ENCODE peak calls at places on chromosomes 3 and 15, in ten cellular contexts. One of them, this sample, is unnamed.

GRCh38 chr15:75368689-75369239 is 357 bp upstream of the MAN2C1 start:
- DNase-seq in osteoblast: peak; percentile 27
- DNase-seq in H9: no peak
- DNase-seq in fibroblast of lung: peak; percentile 19
- DNase-seq in GM23338: no peak
- DNase-seq in hepatocyte: no peak
- DNase-seq in mammary epithelial cell: no peak
- DNase-seq in GM23248: peak; percentile 68
- DNase-seq in neural progenitor cell: no peak
- DNase-seq in MM.1S: no peak
- DNase-seq in this sample: peak; percentile 10

GRCh38 chr3:53570709-53571108 is 76.3 kb downstream of the CACNA1D start:
- DNase-seq in osteoblast: no peak
- DNase-seq in H9: no peak
- DNase-seq in fibroblast of lung: peak; percentile 36
- DNase-seq in GM23338: no peak
- DNase-seq in hepatocyte: peak; percentile 54
- DNase-seq in mammary epithelial cell: peak; percentile 75
- DNase-seq in GM23248: peak; percentile 43
- DNase-seq in neural progenitor cell: no peak
- DNase-seq in MM.1S: no peak
- DNase-seq in this sample: peak; percentile 11

GRCh38 chr3:44048196-44048924 is 193.3 kb upstream of the TOPAZ1 start:
- DNase-seq in osteoblast: peak; percentile 50
- DNase-seq in H9: no peak
- DNase-seq in fibroblast of lung: peak; percentile 69
- DNase-seq in GM23338: peak; percentile 46
- DNase-seq in hepatocyte: no peak
- DNase-seq in mammary epithelial cell: peak; percentile 58
- DNase-seq in GM23248: no peak
- DNase-seq in neural progenitor cell: no peak
- DNase-seq in MM.1S: no peak
- DNase-seq in this sample: peak; percentile 58

GRCh38 chr15:101684384-101684783 is 32.2 kb upstream of the TM2D3 start:
- DNase-seq in osteoblast: peak; percentile 30
- DNase-seq in H9: no peak
- DNase-seq in fibroblast of lung: peak; percentile 89
- DNase-seq in GM23338: no peak
- DNase-seq in hepatocyte: peak; percentile 69
- DNase-seq in mammary epithelial cell: peak; percentile 94
- DNase-seq in GM23248: peak; percentile 91
- DNase-seq in neural progenitor cell: no peak
- DNase-seq in MM.1S: no peak
- DNase-seq in this sample: peak; percentile 85

GRCh38 chr3:32410367-32411246 is 19.0 kb downstream of the CMTM7 start:
- DNase-seq in osteoblast: no peak
- DNase-seq in H9: no peak
- DNase-seq in fibroblast of lung: no peak
- DNase-seq in GM23338: peak; percentile 36
- DNase-seq in hepatocyte: no peak
- DNase-seq in mammary epithelial cell: peak; percentile 19
- DNase-seq in GM23248: no peak
- DNase-seq in neural progenitor cell: peak; percentile 50
- DNase-seq in MM.1S: no peak
- DNase-seq in this sample: no peak

GRCh38 chr15:57500979-57501576 is 90.6 kb upstream of the MYZAP start:
- DNase-seq in osteoblast: peak; percentile 50
- DNase-seq in H9: no peak
- DNase-seq in fibroblast of lung: peak; percentile 59
- DNase-seq in GM23338: no peak
- DNase-seq in hepatocyte: no peak
- DNase-seq in mammary epithelial cell: no peak
- DNase-seq in GM23248: peak; percentile 78
- DNase-seq in neural progenitor cell: no peak
- DNase-seq in MM.1S: no peak
- DNase-seq in this sample: peak; percentile 50

GRCh38 chr15:84611631-84612030 is 10.8 kb downstream of the ZSCAN2 start:
- DNase-seq in osteoblast: peak; percentile 89
- DNase-seq in H9: no peak
- DNase-seq in fibroblast of lung: peak; percentile 50
- DNase-seq in GM23338: no peak
- DNase-seq in hepatocyte: no peak
- DNase-seq in mammary epithelial cell: no peak
- DNase-seq in GM23248: peak; percentile 75
- DNase-seq in neural progenitor cell: no peak
- DNase-seq in MM.1S: no peak
- DNase-seq in this sample: peak; percentile 29

GRCh38 chr3:187264051-187264450 is 27.5 kb downstream of the MASP1 start:
- DNase-seq in osteoblast: peak; percentile 52
- DNase-seq in H9: no peak
- DNase-seq in fibroblast of lung: peak; percentile 86
- DNase-seq in GM23338: no peak
- DNase-seq in hepatocyte: peak; percentile 60
- DNase-seq in mammary epithelial cell: no peak
- DNase-seq in GM23248: peak; percentile 82
- DNase-seq in neural progenitor cell: no peak
- DNase-seq in MM.1S: no peak
- DNase-seq in this sample: peak; percentile 85

GRCh38 chr3:139718415-139718814 is 40.6 kb upstream of the NMNAT3 start:
- DNase-seq in osteoblast: no peak
- DNase-seq in H9: peak; percentile 65
- DNase-seq in fibroblast of lung: peak; percentile 47
- DNase-seq in GM23338: peak; percentile 85
- DNase-seq in hepatocyte: peak; percentile 69
- DNase-seq in mammary epithelial cell: peak; percentile 12
- DNase-seq in GM23248: peak; percentile 55
- DNase-seq in neural progenitor cell: peak; percentile 74
- DNase-seq in MM.1S: no peak
- DNase-seq in this sample: peak; percentile 25

GRCh38 chr3:30258426-30259392 is 347.7 kb upstream of the TGFBR2 start:
- DNase-seq in osteoblast: no peak
- DNase-seq in H9: no peak
- DNase-seq in fibroblast of lung: peak; percentile 44
- DNase-seq in GM23338: peak; percentile 68
- DNase-seq in hepatocyte: peak; percentile 53
- DNase-seq in mammary epithelial cell: no peak
- DNase-seq in GM23248: no peak
- DNase-seq in neural progenitor cell: no peak
- DNase-seq in MM.1S: no peak
- DNase-seq in this sample: no peak

GRCh38 chr15:75921732-75922703 is 18.3 kb downstream of the FBXO22 start:
- DNase-seq in osteoblast: no peak
- DNase-seq in H9: no peak
- DNase-seq in fibroblast of lung: peak; percentile 60
- DNase-seq in GM23338: peak; percentile 78
- DNase-seq in hepatocyte: peak; percentile 74
- DNase-seq in mammary epithelial cell: peak; percentile 78
- DNase-seq in GM23248: peak; percentile 73
- DNase-seq in neural progenitor cell: peak; percentile 67
- DNase-seq in MM.1S: no peak
- DNase-seq in this sample: peak; percentile 51

GRCh38 chr15:78651930-78652655 is 11.1 kb upstream of the CHRNB4 start:
- DNase-seq in osteoblast: no peak
- DNase-seq in H9: no peak
- DNase-seq in fibroblast of lung: no peak
- DNase-seq in GM23338: no peak
- DNase-seq in hepatocyte: no peak
- DNase-seq in mammary epithelial cell: no peak
- DNase-seq in GM23248: no peak
- DNase-seq in neural progenitor cell: no peak
- DNase-seq in MM.1S: no peak
- DNase-seq in this sample: no peak

GRCh38 chr3:154690413-154690812 is 260.4 kb upstream of the GPR149 start:
- DNase-seq in osteoblast: no peak
- DNase-seq in H9: no peak
- DNase-seq in fibroblast of lung: no peak
- DNase-seq in GM23338: no peak
- DNase-seq in hepatocyte: no peak
- DNase-seq in mammary epithelial cell: no peak
- DNase-seq in GM23248: no peak
- DNase-seq in neural progenitor cell: no peak
- DNase-seq in MM.1S: no peak
- DNase-seq in this sample: no peak

GRCh38 chr15:59377940-59378339 is 5.3 kb upstream of the MYO1E start:
- DNase-seq in osteoblast: no peak
- DNase-seq in H9: no peak
- DNase-seq in fibroblast of lung: no peak
- DNase-seq in GM23338: no peak
- DNase-seq in hepatocyte: no peak
- DNase-seq in mammary epithelial cell: no peak
- DNase-seq in GM23248: no peak
- DNase-seq in neural progenitor cell: no peak
- DNase-seq in MM.1S: no peak
- DNase-seq in this sample: no peak

GRCh38 chr3:151276038-151277027 is 2.0 kb downstream of the P2RY14 start:
- DNase-seq in osteoblast: no peak
- DNase-seq in H9: no peak
- DNase-seq in fibroblast of lung: no peak
- DNase-seq in GM23338: no peak
- DNase-seq in hepatocyte: no peak
- DNase-seq in mammary epithelial cell: no peak
- DNase-seq in GM23248: no peak
- DNase-seq in neural progenitor cell: no peak
- DNase-seq in MM.1S: no peak
- DNase-seq in this sample: no peak

GRCh38 chr3:43958973-43959372 is 268.2 kb downstream of the ABHD5 start:
- DNase-seq in osteoblast: no peak
- DNase-seq in H9: no peak
- DNase-seq in fibroblast of lung: no peak
- DNase-seq in GM23338: no peak
- DNase-seq in hepatocyte: no peak
- DNase-seq in mammary epithelial cell: no peak
- DNase-seq in GM23248: no peak
- DNase-seq in neural progenitor cell: no peak
- DNase-seq in MM.1S: no peak
- DNase-seq in this sample: no peak

GRCh38 chr3:89306535-89306934 is 199.1 kb downstream of the EPHA3 start:
- DNase-seq in osteoblast: no peak
- DNase-seq in H9: no peak
- DNase-seq in fibroblast of lung: peak; percentile 86
- DNase-seq in GM23338: no peak
- DNase-seq in hepatocyte: no peak
- DNase-seq in mammary epithelial cell: no peak
- DNase-seq in GM23248: no peak
- DNase-seq in neural progenitor cell: no peak
- DNase-seq in MM.1S: no peak
- DNase-seq in this sample: peak; percentile 84

GRCh38 chr3:48024401-48024800 is 8.2 kb upstream of the MAP4 start:
- DNase-seq in osteoblast: no peak
- DNase-seq in H9: no peak
- DNase-seq in fibroblast of lung: no peak
- DNase-seq in GM23338: no peak
- DNase-seq in hepatocyte: no peak
- DNase-seq in mammary epithelial cell: no peak
- DNase-seq in GM23248: peak; percentile 34
- DNase-seq in neural progenitor cell: no peak
- DNase-seq in MM.1S: no peak
- DNase-seq in this sample: no peak

DNA sequence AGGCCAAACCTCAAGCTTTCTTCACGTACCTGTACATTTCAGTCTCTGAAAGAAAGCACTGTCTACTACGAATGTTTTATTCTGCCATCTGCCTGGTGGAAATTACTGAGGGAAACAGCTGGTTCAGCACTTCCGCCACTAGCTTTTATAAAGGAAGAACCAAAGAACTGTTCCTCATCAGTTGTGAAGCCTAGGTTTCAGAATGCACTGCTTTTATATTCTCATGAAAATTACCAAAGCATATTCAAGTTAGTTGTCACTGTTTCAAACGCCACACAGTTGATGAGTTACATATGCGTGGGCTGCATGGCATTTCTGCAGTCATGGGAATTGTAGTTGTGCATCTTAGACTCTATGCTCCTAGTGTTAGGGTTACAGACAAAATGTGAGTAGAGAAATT is 21.5 kb upstream of the ZBTB38 start:
- DNase-seq in osteoblast: no peak
- DNase-seq in H9: no peak
- DNase-seq in fibroblast of lung: no peak
- DNase-seq in GM23338: no peak
- DNase-seq in hepatocyte: no peak
- DNase-seq in mammary epithelial cell: no peak
- DNase-seq in GM23248: peak; percentile 66
- DNase-seq in neural progenitor cell: no peak
- DNase-seq in MM.1S: no peak
- DNase-seq in this sample: no peak
- H3K27ac ChIP-seq in osteoblast: peak overlapping the region; percentile 63
- H3K27ac ChIP-seq in H9: no peak overlapping the region
- H3K27ac ChIP-seq in fibroblast of lung: no peak overlapping the region
- H3K27ac ChIP-seq in GM23338: no peak overlapping the region
- H3K27ac ChIP-seq in hepatocyte: peak overlapping the region; percentile 79
- H3K27ac ChIP-seq in mammary epithelial cell: no peak overlapping the region
- H3K27ac ChIP-seq in GM23248: no peak overlapping the region
- H3K27ac ChIP-seq in neural progenitor cell: no peak overlapping the region
- H3K27ac ChIP-seq in MM.1S: no peak overlapping the region
- H3K27ac ChIP-seq in this sample: no peak overlapping the region

GRCh38 chr15:64523240-64523639 is 62.9 kb downstream of the ZNF609 start:
- DNase-seq in osteoblast: no peak
- DNase-seq in H9: no peak
- DNase-seq in fibroblast of lung: no peak
- DNase-seq in GM23338: no peak
- DNase-seq in hepatocyte: no peak
- DNase-seq in mammary epithelial cell: no peak
- DNase-seq in GM23248: no peak
- DNase-seq in neural progenitor cell: no peak
- DNase-seq in MM.1S: no peak
- DNase-seq in this sample: no peak
- H3K79me2 ChIP-seq in osteoblast: peaks cover 67% of the 10 kb centered on the region
- H3K79me2 ChIP-seq in H9: peaks cover 11% of the 10 kb centered on the region
- H3K79me2 ChIP-seq in fibroblast of lung: peaks cover 18% of the 10 kb centered on the region
- H3K79me2 ChIP-seq in GM23338: peaks cover 97% of the 10 kb centered on the region
- H3K79me2 ChIP-seq in hepatocyte: peaks cover 88% of the 10 kb centered on the region
- H3K79me2 ChIP-seq in mammary epithelial cell: peaks cover 75% of the 10 kb centered on the region
- H3K79me2 ChIP-seq in GM23248: peaks cover 91% of the 10 kb centered on the region
- H3K79me2 ChIP-seq in neural progenitor cell: peaks cover 98% of the 10 kb centered on the region
- H3K79me2 ChIP-seq in MM.1S: peaks cover 34% of the 10 kb centered on the region
- H3K79me2 ChIP-seq in this sample: peaks cover 82% of the 10 kb centered on the region

DNA sequence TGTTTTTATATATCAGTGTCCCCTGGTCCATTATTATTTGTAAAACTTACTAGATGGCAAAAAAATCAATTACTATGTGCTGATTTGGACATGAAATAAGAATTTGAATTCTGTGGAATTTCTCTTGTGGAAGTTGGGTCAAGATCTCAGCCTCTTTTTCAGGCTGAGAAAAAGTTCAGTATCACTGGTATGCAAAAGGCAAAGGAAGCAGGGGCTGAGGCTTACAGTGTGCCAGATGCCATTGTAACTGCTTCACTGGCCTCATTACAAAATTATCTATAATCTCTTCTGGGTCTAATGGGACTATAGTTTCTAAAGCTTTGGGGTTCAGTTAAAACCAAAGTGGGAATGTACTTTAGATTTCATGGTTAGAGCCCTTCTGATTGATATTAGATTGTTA is 125.9 kb upstream of the SLC7A14 start:
- DNase-seq in osteoblast: no peak
- DNase-seq in H9: no peak
- DNase-seq in fibroblast of lung: no peak
- DNase-seq in GM23338: no peak
- DNase-seq in hepatocyte: no peak
- DNase-seq in mammary epithelial cell: no peak
- DNase-seq in GM23248: peak; percentile 8
- DNase-seq in neural progenitor cell: no peak
- DNase-seq in MM.1S: no peak
- DNase-seq in this sample: no peak
- H3K4me1 ChIP-seq in osteoblast: peaks cover 57% of the 10 kb centered on the region
- H3K4me1 ChIP-seq in H9: no peaks in the 10 kb centered on the region
- H3K4me1 ChIP-seq in fibroblast of lung: peaks cover 26% of the 10 kb centered on the region
- H3K4me1 ChIP-seq in GM23338: no peaks in the 10 kb centered on the region
- H3K4me1 ChIP-seq in hepatocyte: no peaks in the 10 kb centered on the region
- H3K4me1 ChIP-seq in mammary epithelial cell: peaks cover 61% of the 10 kb centered on the region
- H3K4me1 ChIP-seq in GM23248: peaks cover 69% of the 10 kb centered on the region
- H3K4me1 ChIP-seq in neural progenitor cell: no peaks in the 10 kb centered on the region
- H3K4me1 ChIP-seq in MM.1S: no peaks in the 10 kb centered on the region
- H3K4me1 ChIP-seq in this sample: peaks cover 25% of the 10 kb centered on the region

GRCh38 chr15:73108676-73109075 is 56.4 kb downstream of the NEO1 start:
- DNase-seq in osteoblast: no peak
- DNase-seq in H9: no peak
- DNase-seq in fibroblast of lung: no peak
- DNase-seq in GM23338: peak; percentile 44
- DNase-seq in hepatocyte: no peak
- DNase-seq in mammary epithelial cell: no peak
- DNase-seq in GM23248: no peak
- DNase-seq in neural progenitor cell: peak; percentile 40
- DNase-seq in MM.1S: no peak
- DNase-seq in this sample: no peak
- H3K27ac ChIP-seq in osteoblast: no peak overlapping the region
- H3K27ac ChIP-seq in H9: no peak overlapping the region
- H3K27ac ChIP-seq in fibroblast of lung: no peak overlapping the region
- H3K27ac ChIP-seq in GM23338: no peak overlapping the region
- H3K27ac ChIP-seq in hepatocyte: peak overlapping the region; percentile 92
- H3K27ac ChIP-seq in mammary epithelial cell: no peak overlapping the region
- H3K27ac ChIP-seq in GM23248: no peak overlapping the region
- H3K27ac ChIP-seq in neural progenitor cell: no peak overlapping the region
- H3K27ac ChIP-seq in MM.1S: no peak overlapping the region
- H3K27ac ChIP-seq in this sample: no peak overlapping the region